ENCODE peak calls at places on chromosome 19, in four cellular contexts. C is stimulated activated CD4-positive, alpha-beta T cell treated with anti-CD3 and anti-CD28 coated beads, Interleukin-1b, Interleukin-23, amount 100 ng/mL, for 4 hours; Z is LHCN-M2; W is NCI-H1417. K is an unnamed sample.

GRCh38 chr19:39963860-39964259 is 7.1 kb upstream of the PSMC4 start:
- DNase-seq in C (no peak), Z (no peak), W (no peak), K (no peak)

GRCh38 chr19:46951236-46951986 is 68.2 kb upstream of the NPAS1 start:
- DNase-seq in C (no peak), Z (peak; percentile 79), W (no peak), K (no peak)

GRCh38 chr19:507286-508203 is at the start of gene TPGS1:
- DNase-seq in C (peak; percentile 73), Z (peak; percentile 100), W (peak; percentile 79), K (peak; percentile 81)

GRCh38 chr19:20154636-20155035 is 12.4 kb upstream of the ZNF486 start:
- DNase-seq in C (no peak), Z (no peak), W (no peak), K (no peak)

GRCh38 chr19:38224014-38224862 is at the start of gene DPF1:
- DNase-seq in C (peak; percentile 49), Z (peak; percentile 76), W (peak; percentile 78), K (peak; percentile 82)

GRCh38 chr19:4033028-4033956 is 25.8 kb downstream of the PIAS4 start:
- DNase-seq in C (no peak), Z (no peak), W (no peak), K (no peak)

GRCh38 chr19:34171539-34171876 is 796 bp upstream of the LSM14A start:
- DNase-seq in C (peak; percentile 29), Z (peak; percentile 61), W (no peak), K (peak; percentile 57)

GRCh38 chr19:41299755-41300089 is 10.2 kb upstream of the CCDC97 start:
- DNase-seq in C (no peak), Z (peak; percentile 98), W (no peak), K (no peak)

GRCh38 chr19:869245-870177 is 10.0 kb downstream of the CFD start:
- DNase-seq in C (no peak), Z (peak; percentile 85), W (no peak), K (no peak)